ENCODE peak calls at places on chromosomes 12 and 14, in nine cellular contexts. B, Y, S, Z, W, J, T, C and Q are unnamed samples.

GRCh38 chr14:65421201-65421981 is 8.9 kb downstream of the FUT8 start:
- DNase-seq in B (no peak), Y (peak; percentile 71), S (no peak), Z (no peak), W (no peak), J (no peak), T (no peak), C (no peak), Q (no peak)

GRCh38 chr12:47828967-47829482 is 9.3 kb upstream of the HDAC7 start:
- DNase-seq in B (peak; percentile 82), Y (peak; percentile 88), S (peak; percentile 83), Z (peak; percentile 85), W (peak; percentile 61), J (peak; percentile 93), T (no peak), C (peak; percentile 84), Q (peak; percentile 88)

GRCh38 chr12:86727151-86727550 is 471.0 kb upstream of the MGAT4C start:
- DNase-seq in B (no peak), Y (peak; percentile 56), S (no peak), Z (no peak), W (no peak), J (no peak), T (no peak), C (no peak), Q (no peak)

GRCh38 chr14:87175175-87175574 is 817.8 kb downstream of the GALC start:
- DNase-seq in B (no peak), Y (no peak), S (no peak), Z (no peak), W (no peak), J (no peak), T (peak; percentile 72), C (no peak), Q (no peak)

GRCh38 chr12:21906919-21907642 is 34.1 kb downstream of the ABCC9 start:
- DNase-seq in B (no peak), Y (no peak), S (no peak), Z (no peak), W (no peak), J (no peak), T (no peak), C (no peak), Q (no peak)

GRCh38 chr12:124747426-124748161 is 116.1 kb downstream of the SCARB1 start:
- DNase-seq in B (no peak), Y (peak; percentile 95), S (no peak), Z (peak; percentile 51), W (peak; percentile 38), J (no peak), T (peak; percentile 93), C (no peak), Q (peak; percentile 67)

GRCh38 chr14:95910628-95911027 is 34.0 kb downstream of the TUNAR start:
- DNase-seq in B (no peak), Y (no peak), S (no peak), Z (no peak), W (no peak), J (peak; percentile 56), T (no peak), C (no peak), Q (no peak)

GRCh38 chr14:20327005-20327869 is 5.8 kb downstream of the CCNB1IP1 start:
- DNase-seq in B (no peak), Y (peak; percentile 66), S (no peak), Z (peak; percentile 33), W (peak; percentile 62), J (no peak), T (peak; percentile 90), C (no peak), Q (no peak)

GRCh38 chr12:82425241-82425640 is 66.9 kb downstream of the METTL25 start:
- DNase-seq in B (no peak), Y (peak; percentile 46), S (no peak), Z (no peak), W (no peak), J (no peak), T (no peak), C (no peak), Q (no peak)

GRCh38 chr12:70638639-70639349 is 1.6 kb upstream of the PTPRB start:
- DNase-seq in B (no peak), Y (peak; percentile 58), S (no peak), Z (no peak), W (no peak), J (no peak), T (no peak), C (no peak), Q (no peak)

GRCh38 chr12:108621161-108621560 is 12.5 kb downstream of the SELPLG start:
- DNase-seq in B (no peak), Y (no peak), S (no peak), Z (no peak), W (no peak), J (no peak), T (no peak), C (no peak), Q (no peak)

GRCh38 chr14:106530423-106531107 is 1004.2 kb downstream of the TMEM121 start:
- DNase-seq in B (no peak), Y (no peak), S (no peak), Z (no peak), W (peak; percentile 5), J (no peak), T (peak; percentile 87), C (no peak), Q (no peak)

GRCh38 chr12:118404876-118405521 is 28.6 kb downstream of the SUDS3 start:
- DNase-seq in B (peak; percentile 22), Y (peak; percentile 46), S (peak; percentile 33), Z (peak; percentile 67), W (peak; percentile 58), J (peak; percentile 53), T (peak; percentile 87), C (no peak), Q (peak; percentile 89)

GRCh38 chr12:59973515-59973914 is 377.7 kb downstream of the SLC16A7 start:
- DNase-seq in B (no peak), Y (peak; percentile 65), S (no peak), Z (no peak), W (no peak), J (no peak), T (no peak), C (no peak), Q (no peak)

GRCh38 chr12:54306925-54307731 is 6.3 kb upstream of the NFE2 start:
- DNase-seq in B (peak; percentile 79), Y (peak; percentile 93), S (peak; percentile 72), Z (peak; percentile 98), W (no peak), J (peak; percentile 87), T (peak; percentile 67), C (peak; percentile 71), Q (no peak)

GRCh38 chr14:90426031-90426540 is 29.3 kb downstream of the CALM1 start:
- DNase-seq in B (no peak), Y (no peak), S (no peak), Z (no peak), W (no peak), J (no peak), T (no peak), C (no peak), Q (no peak)

GRCh38 chr14:104281768-104282301 is 143.4 kb downstream of the KIF26A start:
- DNase-seq in B (peak; percentile 7), Y (no peak), S (peak; percentile 5), Z (peak; percentile 66), W (no peak), J (no peak), T (no peak), C (no peak), Q (no peak)

GRCh38 chr12:29591140-29592020 is 93.9 kb upstream of the OVCH1 start:
- DNase-seq in B (no peak), Y (peak; percentile 19), S (peak; percentile 20), Z (no peak), W (peak; percentile 19), J (no peak), T (no peak), C (no peak), Q (peak; percentile 88)

GRCh38 chr12:132454154-132454948 is 35.6 kb upstream of the FBRSL1 start:
- DNase-seq in B (no peak), Y (no peak), S (no peak), Z (no peak), W (no peak), J (no peak), T (no peak), C (no peak), Q (no peak)
- H3K27me3 ChIP-seq in B (peaks cover 80% of the 10 kb centered on the region), Y (no peaks in the 10 kb centered on the region), S (peaks cover 6% of the 10 kb centered on the region), Z (no peaks in the 10 kb centered on the region), W (no peaks in the 10 kb centered on the region), J (no peaks in the 10 kb centered on the region), T (no peaks in the 10 kb centered on the region), C (peaks cover 10% of the 10 kb centered on the region), Q (no peaks in the 10 kb centered on the region)

GRCh38 chr12:114400395-114400794 is 5.5 kb downstream of the TBX5 start:
- DNase-seq in B (peak; percentile 23), Y (no peak), S (no peak), Z (no peak), W (no peak), J (no peak), T (no peak), C (no peak), Q (peak; percentile 82)
- H3K27me3 ChIP-seq in B (peaks cover 96% of the 10 kb centered on the region), Y (peaks cover 57% of the 10 kb centered on the region), S (peaks cover 59% of the 10 kb centered on the region), Z (peaks cover 83% of the 10 kb centered on the region), W (no peaks in the 10 kb centered on the region), J (no peaks in the 10 kb centered on the region), T (no peaks in the 10 kb centered on the region), C (no peaks in the 10 kb centered on the region), Q (peaks cover 100% of the 10 kb centered on the region)

GRCh38 chr12:57619434-57620244 is 8.4 kb downstream of the ARHGEF25 start:
- DNase-seq in B (no peak), Y (no peak), S (no peak), Z (no peak), W (no peak), J (no peak), T (no peak), C (peak; percentile 43), Q (peak; percentile 91)

GRCh38 chr12:57620936-57621496 is 9.8 kb downstream of the ARHGEF25 start:
- DNase-seq in B (no peak), Y (no peak), S (peak; percentile 24), Z (no peak), W (no peak), J (no peak), T (no peak), C (peak; percentile 38), Q (peak; percentile 84)

GRCh38 chr12:57617942-57618341 is 6.7 kb downstream of the ARHGEF25 start:
- DNase-seq in B (no peak), Y (no peak), S (no peak), Z (no peak), W (no peak), J (no peak), T (no peak), C (peak; percentile 33), Q (no peak)

GRCh38 chr12:57620245-57620935 is 9.2 kb downstream of the ARHGEF25 start:
- DNase-seq in B (no peak), Y (no peak), S (no peak), Z (no peak), W (no peak), J (no peak), T (no peak), C (no peak), Q (no peak)

GRCh38 chr12:57618966-57619433 is 7.8 kb downstream of the ARHGEF25 start:
- DNase-seq in B (peak; percentile 44), Y (no peak), S (no peak), Z (no peak), W (no peak), J (no peak), T (no peak), C (no peak), Q (no peak)
- H3K27me3 ChIP-seq in B (peaks cover 61% of the 10 kb centered on the region), Y (peaks cover 41% of the 10 kb centered on the region), S (peaks cover 13% of the 10 kb centered on the region), Z (peaks cover 39% of the 10 kb centered on the region), W (peaks cover 4% of the 10 kb centered on the region), J (no peaks in the 10 kb centered on the region), T (no peaks in the 10 kb centered on the region), C (peaks cover 11% of the 10 kb centered on the region), Q (peaks cover 85% of the 10 kb centered on the region)

DNA sequence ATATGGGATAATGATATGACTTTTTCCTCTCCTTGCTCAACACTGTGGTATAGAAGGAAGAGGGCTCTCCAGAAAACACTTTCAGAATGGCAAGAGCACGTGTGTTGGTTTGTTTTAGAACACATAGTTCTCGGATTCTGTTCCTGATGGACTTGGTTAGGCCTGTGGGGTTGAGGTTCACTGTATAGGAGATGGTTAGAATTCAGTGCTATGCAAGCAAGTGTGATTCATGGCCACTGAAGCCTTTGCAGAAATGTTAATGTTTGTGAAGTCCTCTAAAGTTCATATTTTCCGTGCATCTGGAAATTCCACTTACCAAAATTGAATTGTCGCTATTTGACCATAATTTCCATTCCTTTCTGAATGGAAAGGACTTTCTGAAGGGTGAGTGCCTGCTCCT is 233.2 kb upstream of the DDHD1 start:
- DNase-seq in B (no peak), Y (no peak), S (no peak), Z (no peak), W (no peak), J (no peak), T (no peak), C (no peak), Q (no peak)
- H3K27me3 ChIP-seq in B (no peaks in the 10 kb centered on the region), Y (no peaks in the 10 kb centered on the region), S (peaks cover 2% of the 10 kb centered on the region), Z (no peaks in the 10 kb centered on the region), W (no peaks in the 10 kb centered on the region), J (no peaks in the 10 kb centered on the region), T (no peaks in the 10 kb centered on the region), C (no peaks in the 10 kb centered on the region), Q (no peaks in the 10 kb centered on the region)